ENCODE peak calls at places on chromosomes 12 and 14, in four cellular contexts. F, M, U and B are unnamed samples.
A peak's percentile ranks its signal among the peaks of the same experiment; 100 is the strongest.

GRCh38 chr12:4269279-4269991 is 4.1 kb upstream of the CCND2 start:
- DNase-seq in U (peak; percentile 92), F (peak; percentile 36), M (peak; percentile 84), B (no peak)

GRCh38 chr12:21818627-21819026 is 44.1 kb upstream of the KCNJ8 start:
- DNase-seq in M (no peak), U (no peak), F (no peak), B (no peak)

GRCh38 chr12:100733817-100734593 is 60.6 kb upstream of the ANO4 start:
- DNase-seq in M (peak; percentile 55), U (no peak), F (peak; percentile 55), B (no peak)

GRCh38 chr12:111359231-111359913 is 9.5 kb downstream of the PHETA1 start:
- DNase-seq in F (no peak), U (peak; percentile 24), M (no peak), B (no peak)

GRCh38 chr14:90518941-90519256 is 122.1 kb downstream of the CALM1 start:
- DNase-seq in F (no peak), U (peak; percentile 17), M (peak; percentile 47), B (no peak)

GRCh38 chr12:101698782-101699347 is 1.4 kb downstream of the CHPT1 start:
- DNase-seq in F (peak; percentile 70), U (no peak), M (no peak), B (no peak)

GRCh38 chr14:96989293-96989692 is 192.1 kb downstream of the VRK1 start:
- DNase-seq in F (peak; percentile 5), M (no peak), U (no peak), B (no peak)

GRCh38 chr12:126418357-126418756 is 1353.1 kb downstream of the AACS start:
- DNase-seq in M (no peak), U (no peak), F (no peak), B (no peak)

GRCh38 chr12:5789469-5789968 is 155.5 kb downstream of the ANO2 start:
- DNase-seq in M (no peak), F (no peak), U (no peak), B (no peak)

GRCh38 chr12:44942714-44943113 is 66.6 kb upstream of the NELL2 start:
- DNase-seq in U (no peak), M (no peak), F (no peak), B (no peak)

GRCh38 chr14:39548358-39548757 is 116.1 kb upstream of the FBXO33 start:
- DNase-seq in F (no peak), M (no peak), U (no peak), B (no peak)

GRCh38 chr12:95494888-95495287 is 20.9 kb downstream of the METAP2 start:
- DNase-seq in M (no peak), F (no peak), U (no peak), B (no peak)

GRCh38 chr14:90560529-90560928 is 163.7 kb downstream of the CALM1 start:
- DNase-seq in F (peak; percentile 50), U (no peak), M (no peak), B (no peak)

GRCh38 chr14:92595267-92595666 is 81.7 kb downstream of the RIN3 start:
- DNase-seq in M (no peak), U (no peak), F (no peak), B (no peak)

GRCh38 chr12:116411977-116412376 is 134.5 kb upstream of the MED13L start:
- DNase-seq in U (no peak), M (no peak), F (no peak), B (no peak)

GRCh38 chr12:101485015-101485414 is 9.9 kb downstream of the SPIC start:
- DNase-seq in U (no peak), M (no peak), F (no peak), B (no peak)

GRCh38 chr12:122984612-122985358 is 4.3 kb downstream of the ARL6IP4 start:
- DNase-seq in F (peak; percentile 34), U (no peak), M (no peak), B (no peak)

GRCh38 chr14:28902930-28903329 is 136.3 kb downstream of the FOXG1 start:
- DNase-seq in F (no peak), U (no peak), M (no peak), B (no peak)

GRCh38 chr14:22044193-22044592 is 370.6 kb upstream of the OR4E1 start:
- DNase-seq in U (no peak), F (no peak), M (no peak), B (no peak)

GRCh38 chr12:109736552-109737108 is 23.0 kb downstream of the FAM222A start:
- DNase-seq in U (no peak), F (no peak), M (peak; percentile 96), B (no peak)

GRCh38 chr12:94650143-94651056 is at the start of gene TMCC3:
- DNase-seq in M (peak; percentile 80), F (peak; percentile 12), U (no peak), B (no peak)